ENCODE peak calls at places on chromosomes 1 and 21, in nine cellular contexts. S is cardiac muscle cell, A is fibroblast of lung, M is mucosa of descending colon, V is GM12865, P is hepatocyte, F is psoas muscle, L is lower lobe of right lung, H is K562. X is an unnamed sample.

GRCh38 chr21:40568756-40569155 is 278.2 kb downstream of the DSCAM start:
- DNase-seq in S (no peak), A (no peak), M (no peak), V (no peak), P (no peak), F (no peak), L (no peak), H (no peak), X (no peak)

GRCh38 chr1:34988147-34988546 is 3.0 kb upstream of the TMEM35B start:
- DNase-seq in S (no peak), A (no peak), M (no peak), V (no peak), P (no peak), F (no peak), L (no peak), H (no peak), X (no peak)

GRCh38 chr1:147586412-147586811 is 45.1 kb downstream of the BCL9 start:
- DNase-seq in S (peak), A (no peak), M (no peak), V (no peak), P (no peak), F (no peak), L (no peak), H (no peak), X (no peak)

GRCh38 chr1:10225573-10225972 is 15.2 kb downstream of the KIF1B start:
- DNase-seq in S (no peak), A (peak), M (no peak), V (no peak), P (no peak), F (no peak), L (no peak), H (no peak), X (peak)

GRCh38 chr21:35940074-35940927 is 120.0 kb downstream of the SETD4 start:
- DNase-seq in S (peak), A (peak), M (no peak), V (peak), P (peak), F (peak), L (no peak), H (no peak), X (peak)

GRCh38 chr1:154772611-154773515 is 97.2 kb downstream of the KCNN3 start:
- DNase-seq in S (no peak), A (no peak), M (no peak), V (no peak), P (no peak), F (no peak), L (no peak), H (no peak), X (no peak)

GRCh38 chr1:243996223-243996622 is 54.9 kb upstream of the ZBTB18 start:
- DNase-seq in S (no peak), A (no peak), M (no peak), V (no peak), P (no peak), F (no peak), L (no peak), H (no peak), X (no peak)

GRCh38 chr1:119276558-119276957 is 92.0 kb upstream of the HAO2 start:
- DNase-seq in S (peak), A (no peak), M (no peak), V (peak), P (peak), F (no peak), L (no peak), H (no peak), X (no peak)

GRCh38 chr1:36888811-36889477 is 145.4 kb downstream of the GRIK3 start:
- DNase-seq in S (no peak), A (no peak), M (no peak), V (no peak), P (no peak), F (no peak), L (no peak), H (no peak), X (no peak)

GRCh38 chr21:43196789-43197188 is 28.0 kb downstream of the CRYAA start:
- DNase-seq in S (no peak), A (no peak), M (peak), V (no peak), P (peak), F (no peak), L (no peak), H (no peak), X (no peak)

GRCh38 chr1:57719274-57719673 is 295.4 kb upstream of the DAB1 start:
- DNase-seq in S (no peak), A (no peak), M (no peak), V (no peak), P (no peak), F (no peak), L (no peak), H (no peak), X (no peak)

GRCh38 chr1:28917757-28918118 is 3.4 kb downstream of the EPB41 start:
- DNase-seq in S (no peak), A (no peak), M (no peak), V (no peak), P (no peak), F (no peak), L (no peak), H (no peak), X (no peak)

GRCh38 chr1:119546641-119547040 is 39.6 kb downstream of the HSD3B1 start:
- DNase-seq in S (no peak), A (no peak), M (no peak), V (no peak), P (no peak), F (no peak), L (no peak), H (no peak), X (no peak)

GRCh38 chr1:40649592-40649930 is 15.9 kb downstream of the RIMS3 start:
- DNase-seq in S (no peak), A (no peak), M (no peak), V (no peak), P (no peak), F (no peak), L (no peak), H (no peak), X (no peak)

GRCh38 chr1:52927219-52928082 is at the start of gene SCP2:
- DNase-seq in S (peak), A (peak), M (peak), V (peak), P (peak), F (peak), L (peak), H (peak), X (peak)

GRCh38 chr1:67754526-67754920 is 69.5 kb downstream of the GADD45A start:
- DNase-seq in S (no peak), A (no peak), M (no peak), V (no peak), P (no peak), F (no peak), L (no peak), H (no peak), X (no peak)

DNA sequence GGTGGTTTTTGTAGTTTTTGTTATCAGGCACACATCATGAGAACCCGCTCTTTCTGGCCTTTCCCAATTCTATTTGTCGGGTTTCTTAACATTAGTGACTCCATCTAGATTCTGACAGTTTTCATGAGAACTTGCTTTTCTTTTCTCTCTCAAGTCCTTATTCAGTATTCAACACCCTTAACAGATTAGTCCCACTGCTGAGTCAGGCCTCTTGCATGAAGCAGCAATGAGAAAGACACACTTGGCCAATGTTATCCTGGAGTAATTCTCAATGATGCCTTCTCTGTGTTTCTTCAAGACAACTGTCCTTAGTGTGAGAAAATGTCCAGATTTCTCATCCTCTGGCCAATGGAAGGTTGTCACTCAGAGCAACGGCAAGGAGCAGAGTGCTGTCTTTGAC is 11.3 kb downstream of the FMO2 start:
- DNase-seq in S (no peak), A (no peak), M (no peak), V (no peak), P (no peak), F (no peak), L (no peak), H (no peak), X (no peak)
- H3K4me3 ChIP-seq in S (no peak), A (no peak), M (no peak), V (no peak), P (no peak), F (no peak), L (no peak), H (no peak), X (no peak)

DNA sequence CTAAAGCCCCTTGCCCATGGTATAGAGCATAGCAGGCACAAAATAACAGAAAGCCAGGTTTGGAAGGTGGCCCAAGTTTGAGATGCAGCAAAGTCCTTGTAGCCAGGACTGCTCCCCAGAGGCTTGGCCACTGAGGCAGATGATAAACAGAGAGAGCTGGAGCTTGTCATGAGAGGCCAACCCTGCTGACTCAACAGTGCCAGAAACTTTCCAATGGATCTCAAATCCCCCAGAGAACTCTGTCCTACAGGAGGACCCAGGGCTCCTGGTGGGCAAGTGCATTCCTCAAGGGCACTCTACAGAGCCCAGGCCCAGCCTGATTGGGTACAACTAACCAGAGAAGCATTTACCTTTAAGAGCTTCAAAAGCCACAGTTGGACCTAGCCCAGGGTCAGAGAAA is 280.7 kb downstream of the KCNH1 start:
- DNase-seq in S (no peak), A (no peak), M (no peak), V (no peak), P (no peak), F (no peak), L (no peak), H (no peak), X (no peak)
- TF ChIP-seq CTCF in S (no peak), A (no peak), M (no peak), V (no peak), P (no peak), F (no peak), L (no peak), H (no peak), X (no peak)

DNA sequence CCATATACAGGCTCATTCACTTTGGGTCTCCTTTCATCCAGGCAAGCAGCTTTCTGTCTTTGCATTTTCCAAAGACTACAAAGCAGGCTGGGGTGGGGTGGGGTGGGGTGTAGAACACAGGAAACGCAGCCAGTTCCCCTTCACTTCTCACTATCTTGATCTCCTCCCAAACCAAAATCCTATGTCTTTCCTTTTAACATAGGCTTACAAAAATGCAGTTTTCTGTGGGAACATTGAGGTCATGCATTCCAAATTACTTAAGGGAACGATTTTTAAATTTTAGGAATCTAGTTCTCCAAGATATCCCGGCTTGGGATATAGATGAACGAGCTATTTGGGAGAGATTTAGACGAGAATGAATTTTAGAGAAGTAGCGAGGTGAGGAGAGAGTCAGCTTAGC is 948 bp upstream of the STX12 start:
- DNase-seq in S (no peak), A (peak), M (no peak), V (no peak), P (no peak), F (no peak), L (no peak), H (no peak), X (peak)
- H3K4me3 ChIP-seq in S (no peak), A (peak), M (no peak), V (peak), P (no peak), F (peak), L (peak), H (no peak), X (peak)

DNA sequence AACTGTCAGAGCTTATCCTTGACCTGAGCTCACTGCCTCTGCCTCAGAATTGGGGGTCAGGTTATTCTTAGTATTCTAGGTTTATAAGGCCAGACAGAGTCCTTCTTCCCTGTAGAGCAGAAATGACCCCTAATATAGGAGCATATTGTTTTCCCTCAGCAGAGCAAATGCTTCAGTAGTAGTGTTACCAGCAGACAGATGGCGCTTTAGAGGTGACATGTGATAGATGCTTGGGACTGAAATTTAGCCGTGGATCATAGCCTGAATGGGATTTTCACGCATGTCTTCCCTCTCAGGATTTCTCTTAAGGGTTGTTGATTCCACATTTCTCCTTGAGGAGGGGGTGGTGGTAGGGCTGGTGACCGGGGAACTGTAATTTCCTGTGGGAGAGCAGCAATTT is 24.5 kb downstream of the ADARB1 start:
- DNase-seq in S (peak), A (no peak), M (no peak), V (peak), P (no peak), F (no peak), L (no peak), H (peak), X (no peak)
- TF ChIP-seq CTCF in S (peak), A (peak), M (no peak), V (peak), P (peak), F (peak), L (peak), H (peak), X (peak)

GRCh38 chr1:18957532-18958295 is 1.2 kb upstream of the IFFO2 start:
- DNase-seq in S (no peak), A (peak), M (no peak), V (peak), P (no peak), F (no peak), L (no peak), H (no peak), X (no peak)
- H3K4me3 ChIP-seq in S (peak), A (no peak), M (no peak), V (no peak), P (no peak), F (peak), L (peak), H (no peak), X (no peak)

GRCh38 chr1:23790696-23791433 is at the start of gene LYPLA2:
- DNase-seq in S (peak), A (peak), M (peak), V (peak), P (peak), F (peak), L (peak), H (peak), X (peak)
- TF ChIP-seq CTCF in S (no peak), A (no peak), M (no peak), V (no peak), P (no peak), F (no peak), L (no peak), H (no peak), X (no peak)

X was measured in astrocyte of the spinal cord.